ENCODE peak calls at places on chromosomes 6 and 20, in nine cellular contexts. One of them, this sample, is unnamed.

GRCh38 chr6:151161363-151161762 is 78.4 kb upstream of the AKAP12 start:
- DNase-seq in body of pancreas: no peak
- DNase-seq in spleen: no peak
- DNase-seq in HCT116: no peak
- DNase-seq in A549: no peak
- DNase-seq in right lobe of liver: no peak
- DNase-seq in tibial nerve: no peak
- DNase-seq in thyroid gland: peak
- DNase-seq in transverse colon: no peak
- DNase-seq in this sample: no peak

GRCh38 chr6:135128268-135128914 is 52.7 kb upstream of the MYB start:
- DNase-seq in body of pancreas: no peak
- DNase-seq in tibial nerve: no peak
- DNase-seq in HCT116: no peak
- DNase-seq in spleen: no peak
- DNase-seq in A549: no peak
- DNase-seq in right lobe of liver: no peak
- DNase-seq in transverse colon: no peak
- DNase-seq in thyroid gland: no peak
- DNase-seq in this sample: peak

GRCh38 chr6:132820629-132821381 is 6.4 kb downstream of the RPS12 start:
- DNase-seq in right lobe of liver: no peak
- DNase-seq in A549: no peak
- DNase-seq in thyroid gland: no peak
- DNase-seq in tibial nerve: no peak
- DNase-seq in transverse colon: no peak
- DNase-seq in spleen: no peak
- DNase-seq in body of pancreas: no peak
- DNase-seq in HCT116: no peak
- DNase-seq in this sample: peak

GRCh38 chr6:71224011-71224410 is 64.6 kb upstream of the OGFRL1 start:
- DNase-seq in right lobe of liver: no peak
- DNase-seq in HCT116: no peak
- DNase-seq in tibial nerve: no peak
- DNase-seq in transverse colon: no peak
- DNase-seq in body of pancreas: no peak
- DNase-seq in spleen: no peak
- DNase-seq in thyroid gland: no peak
- DNase-seq in A549: no peak
- DNase-seq in this sample: peak

GRCh38 chr20:64144144-64144912 is 19.9 kb upstream of the MYT1 start:
- DNase-seq in transverse colon: no peak
- DNase-seq in A549: no peak
- DNase-seq in thyroid gland: no peak
- DNase-seq in body of pancreas: no peak
- DNase-seq in spleen: peak
- DNase-seq in right lobe of liver: no peak
- DNase-seq in tibial nerve: no peak
- DNase-seq in HCT116: no peak
- DNase-seq in this sample: no peak

GRCh38 chr20:34516874-34517542 is 786 bp downstream of the DYNLRB1 start:
- DNase-seq in A549: no peak
- DNase-seq in right lobe of liver: no peak
- DNase-seq in transverse colon: peak
- DNase-seq in HCT116: no peak
- DNase-seq in spleen: peak
- DNase-seq in body of pancreas: no peak
- DNase-seq in thyroid gland: no peak
- DNase-seq in tibial nerve: no peak
- DNase-seq in this sample: peak

GRCh38 chr6:56962451-56962850 is 7.5 kb downstream of the BEND6 start:
- DNase-seq in thyroid gland: no peak
- DNase-seq in body of pancreas: no peak
- DNase-seq in tibial nerve: no peak
- DNase-seq in spleen: no peak
- DNase-seq in A549: no peak
- DNase-seq in right lobe of liver: no peak
- DNase-seq in HCT116: no peak
- DNase-seq in transverse colon: no peak
- DNase-seq in this sample: no peak

GRCh38 chr20:3248167-3248992 is 9.4 kb upstream of the SLC4A11 start:
- DNase-seq in spleen: peak
- DNase-seq in tibial nerve: no peak
- DNase-seq in transverse colon: no peak
- DNase-seq in HCT116: no peak
- DNase-seq in right lobe of liver: no peak
- DNase-seq in A549: no peak
- DNase-seq in thyroid gland: peak
- DNase-seq in body of pancreas: no peak
- DNase-seq in this sample: peak

GRCh38 chr20:19212524-19213502 is at the start of gene SLC24A3:
- DNase-seq in spleen: peak
- DNase-seq in A549: peak
- DNase-seq in HCT116: no peak
- DNase-seq in tibial nerve: no peak
- DNase-seq in right lobe of liver: peak
- DNase-seq in thyroid gland: peak
- DNase-seq in body of pancreas: peak
- DNase-seq in transverse colon: peak
- DNase-seq in this sample: peak

GRCh38 chr20:25623225-25623735 is 534 bp downstream of the NANP start:
- DNase-seq in A549: peak
- DNase-seq in right lobe of liver: peak
- DNase-seq in transverse colon: peak
- DNase-seq in body of pancreas: peak
- DNase-seq in spleen: peak
- DNase-seq in tibial nerve: no peak
- DNase-seq in HCT116: peak
- DNase-seq in thyroid gland: peak
- DNase-seq in this sample: peak

GRCh38 chr6:169976301-169977081 is 225.1 kb downstream of the ERMARD start:
- DNase-seq in HCT116: no peak
- DNase-seq in right lobe of liver: peak
- DNase-seq in thyroid gland: no peak
- DNase-seq in transverse colon: no peak
- DNase-seq in body of pancreas: no peak
- DNase-seq in A549: no peak
- DNase-seq in tibial nerve: no peak
- DNase-seq in spleen: peak
- DNase-seq in this sample: peak

GRCh38 chr6:159085396-159085895 is 40.7 kb upstream of the TAGAP start:
- DNase-seq in thyroid gland: no peak
- DNase-seq in transverse colon: no peak
- DNase-seq in spleen: no peak
- DNase-seq in HCT116: no peak
- DNase-seq in body of pancreas: no peak
- DNase-seq in right lobe of liver: no peak
- DNase-seq in tibial nerve: no peak
- DNase-seq in A549: no peak
- DNase-seq in this sample: no peak

GRCh38 chr6:161079566-161080262 is 88.1 kb downstream of the MAP3K4 start:
- DNase-seq in tibial nerve: no peak
- DNase-seq in transverse colon: no peak
- DNase-seq in A549: no peak
- DNase-seq in HCT116: no peak
- DNase-seq in spleen: no peak
- DNase-seq in thyroid gland: no peak
- DNase-seq in right lobe of liver: no peak
- DNase-seq in body of pancreas: no peak
- DNase-seq in this sample: no peak

GRCh38 chr6:14436593-14436992 is 319.0 kb downstream of the CD83 start:
- DNase-seq in A549: no peak
- DNase-seq in thyroid gland: no peak
- DNase-seq in right lobe of liver: no peak
- DNase-seq in spleen: no peak
- DNase-seq in body of pancreas: no peak
- DNase-seq in tibial nerve: no peak
- DNase-seq in transverse colon: no peak
- DNase-seq in HCT116: no peak
- DNase-seq in this sample: no peak

GRCh38 chr6:13615802-13616140 is 636 bp downstream of the NOL7 start:
- DNase-seq in HCT116: no peak
- DNase-seq in A549: peak
- DNase-seq in transverse colon: peak
- DNase-seq in body of pancreas: peak
- DNase-seq in tibial nerve: peak
- DNase-seq in right lobe of liver: peak
- DNase-seq in spleen: peak
- DNase-seq in thyroid gland: peak
- DNase-seq in this sample: peak

GRCh38 chr6:111721677-111722219 is 116.1 kb upstream of the TRAF3IP2 start:
- DNase-seq in spleen: no peak
- DNase-seq in tibial nerve: peak
- DNase-seq in thyroid gland: peak
- DNase-seq in A549: peak
- DNase-seq in HCT116: peak
- DNase-seq in body of pancreas: peak
- DNase-seq in right lobe of liver: no peak
- DNase-seq in transverse colon: no peak
- DNase-seq in this sample: peak

GRCh38 chr6:136085370-136086115 is 164.6 kb downstream of the MTFR2 start:
- DNase-seq in thyroid gland: no peak
- DNase-seq in body of pancreas: no peak
- DNase-seq in HCT116: no peak
- DNase-seq in right lobe of liver: no peak
- DNase-seq in transverse colon: no peak
- DNase-seq in A549: no peak
- DNase-seq in tibial nerve: no peak
- DNase-seq in spleen: no peak
- DNase-seq in this sample: no peak

GRCh38 chr6:40900791-40901190 is 138.2 kb downstream of the UNC5CL start:
- DNase-seq in HCT116: no peak
- DNase-seq in thyroid gland: no peak
- DNase-seq in tibial nerve: no peak
- DNase-seq in spleen: no peak
- DNase-seq in right lobe of liver: no peak
- DNase-seq in A549: no peak
- DNase-seq in transverse colon: no peak
- DNase-seq in body of pancreas: no peak
- DNase-seq in this sample: no peak

GRCh38 chr6:50655848-50656453 is 57.4 kb upstream of the TFAP2D start:
- DNase-seq in thyroid gland: no peak
- DNase-seq in tibial nerve: no peak
- DNase-seq in HCT116: no peak
- DNase-seq in body of pancreas: no peak
- DNase-seq in transverse colon: no peak
- DNase-seq in right lobe of liver: no peak
- DNase-seq in spleen: no peak
- DNase-seq in A549: peak
- DNase-seq in this sample: peak

GRCh38 chr20:58651823-58652605 is 931 bp downstream of the STX16 start:
- DNase-seq in HCT116: no peak
- DNase-seq in A549: peak
- DNase-seq in tibial nerve: no peak
- DNase-seq in transverse colon: peak
- DNase-seq in right lobe of liver: peak
- DNase-seq in spleen: peak
- DNase-seq in thyroid gland: peak
- DNase-seq in body of pancreas: peak
- DNase-seq in this sample: peak
- TF ChIP-seq POLR2A in HCT116: no peak
- TF ChIP-seq POLR2A in A549: no peak
- TF ChIP-seq POLR2A in tibial nerve: no peak
- TF ChIP-seq POLR2A in transverse colon: peak
- TF ChIP-seq POLR2A in right lobe of liver: peak
- TF ChIP-seq POLR2A in spleen: peak
- TF ChIP-seq POLR2A in thyroid gland: no peak
- TF ChIP-seq POLR2A in body of pancreas: peak
- TF ChIP-seq POLR2A in this sample: peak

DNA sequence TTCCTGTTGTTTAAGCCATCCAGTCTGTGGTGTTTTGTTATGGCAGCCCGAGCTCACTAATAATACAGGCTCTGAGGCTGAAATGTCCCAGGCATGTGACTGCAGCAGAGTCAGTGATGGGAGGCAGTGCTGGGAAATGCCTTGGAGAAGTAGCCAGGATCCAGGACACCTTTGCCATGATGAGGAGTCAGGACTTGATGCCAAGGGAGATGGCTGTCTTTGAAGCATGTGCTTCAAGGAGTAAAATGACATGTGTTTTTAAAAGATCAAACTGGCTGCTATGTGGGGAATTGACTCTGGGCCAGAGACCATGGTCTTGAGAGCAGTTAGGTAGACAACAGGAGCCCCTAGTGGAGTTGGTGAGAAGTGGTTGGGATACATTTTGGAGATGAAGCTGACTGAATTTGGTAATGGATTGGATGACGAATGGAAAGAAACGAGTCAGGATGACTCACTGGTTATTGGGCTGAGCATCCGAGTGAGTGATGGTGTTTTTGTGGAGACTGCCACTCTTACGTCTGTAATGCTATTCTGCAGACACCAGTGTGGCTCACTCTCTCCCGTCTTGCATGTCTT is 322.2 kb downstream of the PLCB1 start:
- DNase-seq in thyroid gland: no peak
- DNase-seq in right lobe of liver: no peak
- DNase-seq in body of pancreas: no peak
- DNase-seq in transverse colon: no peak
- DNase-seq in HCT116: peak
- DNase-seq in tibial nerve: no peak
- DNase-seq in A549: peak
- DNase-seq in spleen: no peak
- DNase-seq in this sample: peak
- TF ChIP-seq CTCF in thyroid gland: no peak
- TF ChIP-seq CTCF in right lobe of liver: no peak
- TF ChIP-seq CTCF in body of pancreas: peak
- TF ChIP-seq CTCF in transverse colon: no peak
- TF ChIP-seq CTCF in HCT116: peak
- TF ChIP-seq CTCF in tibial nerve: no peak
- TF ChIP-seq CTCF in A549: no peak
- TF ChIP-seq CTCF in spleen: no peak
- TF ChIP-seq CTCF in this sample: peak

DNA sequence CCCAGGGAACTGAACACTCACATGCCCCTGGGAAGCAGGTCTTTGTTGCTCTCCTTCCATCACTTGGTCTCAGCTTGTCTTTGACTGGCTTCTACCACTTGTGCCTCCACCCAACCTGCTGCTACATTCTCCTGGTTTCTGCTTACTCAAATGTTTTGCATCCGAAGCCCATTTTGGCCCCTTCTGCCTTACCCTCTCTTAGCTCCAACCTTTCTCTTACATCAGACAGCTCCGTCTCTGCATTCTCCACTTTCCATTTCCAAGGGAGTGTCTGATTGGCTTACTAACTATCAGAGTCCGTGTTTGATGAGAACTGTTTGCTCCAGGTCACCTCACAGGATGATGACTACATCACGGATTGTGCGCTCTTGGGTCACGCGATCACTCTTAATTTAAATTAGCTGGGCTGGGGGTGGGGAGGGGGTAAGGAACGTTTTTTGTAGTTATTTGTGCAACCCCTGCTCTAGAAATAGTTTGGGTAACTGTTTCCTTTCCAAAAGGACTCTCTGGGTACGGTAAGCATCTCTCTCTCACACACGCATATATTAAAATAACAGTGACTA is 844 bp upstream of the ABRACL start:
- DNase-seq in body of pancreas: no peak
- DNase-seq in tibial nerve: no peak
- DNase-seq in right lobe of liver: peak
- DNase-seq in transverse colon: peak
- DNase-seq in spleen: no peak
- DNase-seq in A549: no peak
- DNase-seq in thyroid gland: peak
- DNase-seq in HCT116: no peak
- DNase-seq in this sample: peak
- TF ChIP-seq POLR2A in body of pancreas: no peak
- TF ChIP-seq POLR2A in tibial nerve: no peak
- TF ChIP-seq POLR2A in right lobe of liver: peak
- TF ChIP-seq POLR2A in transverse colon: no peak
- TF ChIP-seq POLR2A in spleen: no peak
- TF ChIP-seq POLR2A in A549: no peak
- TF ChIP-seq POLR2A in thyroid gland: no peak
- TF ChIP-seq POLR2A in HCT116: no peak
- TF ChIP-seq POLR2A in this sample: no peak

GRCh38 chr20:50338479-50339195 is 148.0 kb downstream of the CEBPB start:
- DNase-seq in spleen: peak
- DNase-seq in body of pancreas: no peak
- DNase-seq in HCT116: no peak
- DNase-seq in A549: no peak
- DNase-seq in thyroid gland: no peak
- DNase-seq in right lobe of liver: no peak
- DNase-seq in transverse colon: no peak
- DNase-seq in tibial nerve: no peak
- DNase-seq in this sample: peak
- TF ChIP-seq CTCF in spleen: no peak
- TF ChIP-seq CTCF in body of pancreas: no peak
- TF ChIP-seq CTCF in HCT116: no peak
- TF ChIP-seq CTCF in A549: no peak
- TF ChIP-seq CTCF in thyroid gland: no peak
- TF ChIP-seq CTCF in right lobe of liver: no peak
- TF ChIP-seq CTCF in transverse colon: no peak
- TF ChIP-seq CTCF in tibial nerve: peak
- TF ChIP-seq CTCF in this sample: no peak